ENCODE peak calls at places on chromosomes 2 and 18, in four cellular contexts. D is GM12878, W is HepG2, X is SK-N-SH. J is an unnamed sample.

GRCh38 chr2:152481881-152482280 is 146.9 kb downstream of the FMNL2 start:
- DNase-seq in D (no peak), X (no peak), W (peak), J (no peak)

GRCh38 chr2:166539340-166540162 is 45.5 kb upstream of the SCN7A start:
- DNase-seq in W (peak), X (peak), D (peak), J (peak)

GRCh38 chr2:25000503-25001328 is 29.0 kb upstream of the DNAJC27 start:
- DNase-seq in X (peak), D (no peak), W (no peak), J (no peak)

GRCh38 chr2:64394174-64394573 is 59.8 kb upstream of the LGALSL start:
- DNase-seq in D (no peak), W (no peak), X (no peak), J (no peak)

GRCh38 chr2:209074711-209075110 is 349.1 kb upstream of the MAP2 start:
- DNase-seq in W (no peak), X (no peak), D (no peak), J (no peak)

GRCh38 chr2:133718688-133719201 is 150.5 kb upstream of the NCKAP5 start:
- DNase-seq in D (no peak), W (no peak), X (peak), J (no peak)

GRCh38 chr2:8962890-8963289 is 40.6 kb downstream of the MBOAT2 start:
- DNase-seq in X (no peak), W (peak), D (no peak), J (no peak)

GRCh38 chr2:70010222-70011111 is 49.0 kb upstream of the ASPRV1 start:
- DNase-seq in X (no peak), W (peak), D (no peak), J (no peak)

GRCh38 chr2:167415068-167415467 is 526.8 kb downstream of the XIRP2 start:
- DNase-seq in X (no peak), W (no peak), D (no peak), J (no peak)

GRCh38 chr18:56748698-56749268 is 97.6 kb downstream of the WDR7 start:
- DNase-seq in X (peak), D (no peak), W (peak), J (peak)

GRCh38 chr18:58605027-58606020 is 23.6 kb downstream of the ALPK2 start:
- DNase-seq in W (peak), X (no peak), D (peak), J (no peak)

GRCh38 chr2:111967018-111967417 is 68.6 kb downstream of the MERTK start:
- DNase-seq in D (no peak), X (no peak), W (no peak), J (no peak)

GRCh38 chr2:237642030-237642700 is 14.8 kb downstream of the LRRFIP1 start:
- DNase-seq in X (no peak), W (no peak), D (no peak), J (no peak)

GRCh38 chr18:57052759-57053158 is 94.1 kb upstream of the BOD1L2 start:
- DNase-seq in D (no peak), W (no peak), X (no peak), J (no peak)

GRCh38 chr18:74745658-74746403 is 148.2 kb downstream of the ZNF407 start:
- DNase-seq in X (peak), W (peak), D (no peak), J (peak)

GRCh38 chr2:209577376-209578357 is 153.8 kb downstream of the MAP2 start:
- DNase-seq in X (no peak), D (no peak), W (peak), J (peak)

GRCh38 chr2:66437601-66438497 is 2.9 kb downstream of the MEIS1 start:
- DNase-seq in D (no peak), W (no peak), X (peak), J (no peak)

GRCh38 chr18:9103488-9103887 is 989 bp downstream of the NDUFV2 start:
- DNase-seq in D (no peak), X (no peak), W (no peak), J (no peak)

GRCh38 chr18:35127201-35127600 is 86.0 kb downstream of the MAPRE2 start:
- DNase-seq in D (no peak), W (peak), X (no peak), J (no peak)

GRCh38 chr2:189128961-189129360 is 50.6 kb downstream of the COL5A2 start:
- DNase-seq in D (no peak), X (no peak), W (no peak), J (no peak)

GRCh38 chr2:168394262-168394661 is 61.8 kb upstream of the CERS6 start:
- DNase-seq in D (no peak), X (no peak), W (no peak), J (no peak)

GRCh38 chr2:197212344-197213262 is 98.0 kb downstream of the ANKRD44 start:
- DNase-seq in D (no peak), X (no peak), W (no peak), J (no peak)

GRCh38 chr18:57043241-57043640 is 103.6 kb upstream of the BOD1L2 start:
- DNase-seq in D (no peak), X (no peak), W (no peak), J (no peak)

GRCh38 chr2:205403244-205403845 is 279.0 kb upstream of the NRP2 start:
- DNase-seq in D (no peak), X (no peak), W (no peak), J (no peak)

DNA sequence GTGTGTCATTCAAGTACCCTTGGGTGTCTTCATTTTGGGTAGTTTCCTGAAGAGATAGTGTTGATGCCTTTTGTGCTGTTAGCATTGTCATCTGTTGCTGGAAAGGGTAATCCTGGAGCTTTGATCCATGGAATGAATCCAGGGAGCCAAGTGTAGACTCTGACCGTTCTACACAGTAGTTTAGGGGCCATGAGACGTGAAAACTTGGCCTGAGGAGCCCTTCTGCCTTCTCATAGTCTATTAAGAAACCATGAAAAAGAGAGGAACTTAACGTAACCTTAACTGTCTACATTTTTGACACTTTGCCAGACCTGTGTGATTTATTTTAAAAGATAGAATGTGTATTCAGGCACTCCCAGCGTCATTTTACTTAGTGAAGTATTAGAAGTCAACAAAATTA is 194.0 kb downstream of the BABAM2 start:
- DNase-seq in D (no peak), W (no peak), X (no peak), J (no peak)
- TF ChIP-seq PBX3 in D (no peak), W (no peak), X (peak), J (no peak)

GRCh38 chr18:2847341-2848144 is 737 bp downstream of the EMILIN2 start:
- DNase-seq in D (no peak), X (peak), W (no peak), J (no peak)

GRCh38 chr18:2848145-2848878 is 1.5 kb downstream of the EMILIN2 start:
- DNase-seq in X (no peak), W (no peak), D (no peak), J (no peak)

GRCh38 chr18:2845175-2845574 is 1.6 kb upstream of the EMILIN2 start:
- DNase-seq in W (no peak), X (no peak), D (no peak), J (no peak)

GRCh38 chr18:2846241-2846637 is 567 bp upstream of the EMILIN2 start:
- DNase-seq in D (no peak), W (no peak), X (no peak), J (no peak)

DNA sequence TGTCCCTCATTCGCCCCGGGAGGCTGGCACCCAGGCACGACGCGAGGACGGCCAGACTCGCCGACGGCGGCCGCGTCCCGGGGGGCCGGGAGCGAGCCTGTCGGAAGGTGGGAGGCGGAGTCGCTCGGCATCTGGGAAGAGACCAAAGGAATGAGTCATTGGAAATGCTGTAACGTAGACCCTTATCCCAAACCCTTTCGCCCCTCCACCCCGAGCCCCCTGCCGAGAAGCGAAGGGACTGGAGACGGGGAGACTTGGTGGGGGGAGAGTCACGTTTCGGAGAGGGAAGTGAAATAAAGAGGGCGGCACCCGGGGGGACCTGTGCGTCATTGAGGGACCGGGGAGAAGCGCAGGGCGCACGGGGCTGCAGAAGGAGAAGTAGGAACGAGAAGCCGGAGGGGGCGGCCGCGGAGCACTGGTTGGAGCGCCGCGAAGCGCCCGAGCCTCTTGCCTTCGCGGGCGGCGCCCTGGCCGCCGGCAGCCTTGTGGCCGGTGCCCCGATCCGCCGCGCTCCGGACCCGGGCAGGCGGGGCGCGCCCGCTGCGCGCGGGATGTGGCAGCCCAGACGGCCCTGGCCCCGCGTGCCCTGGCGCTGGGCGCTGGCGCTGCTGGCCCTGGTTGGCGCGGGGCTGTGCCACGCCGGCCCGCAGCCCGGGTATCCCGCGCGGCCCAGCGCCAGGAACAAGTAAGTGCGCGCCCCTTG is at the start of gene EMILIN2:
- DNase-seq in W (no peak), X (peak), D (no peak), J (no peak)
- TF ChIP-seq RFX5 in W (no peak), X (no peak), D (no peak), J (no peak)

DNA sequence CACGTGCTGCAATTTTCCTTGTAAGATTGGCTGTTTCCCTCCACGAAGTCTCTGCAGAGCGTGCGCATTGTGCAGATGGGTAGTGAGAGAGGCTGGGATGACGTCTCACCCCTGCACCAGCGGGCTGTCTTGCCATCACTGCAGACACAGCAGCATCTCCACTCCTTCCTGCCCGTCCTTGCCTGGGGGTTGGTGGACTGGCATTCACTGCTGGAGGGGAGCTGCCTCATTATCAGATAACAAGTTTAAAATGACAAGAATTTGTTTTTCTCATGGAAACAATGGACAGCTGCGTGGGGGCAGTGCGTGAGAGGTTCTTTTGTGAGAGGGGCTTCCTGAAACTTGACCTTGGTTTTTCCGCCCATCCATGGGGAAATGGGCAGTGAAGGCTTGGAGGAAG is 45.3 kb upstream of the HS6ST1 start:
- DNase-seq in X (peak), D (no peak), W (no peak), J (no peak)
- TF ChIP-seq PBX3 in X (no peak), D (no peak), W (no peak), J (no peak)

DNA sequence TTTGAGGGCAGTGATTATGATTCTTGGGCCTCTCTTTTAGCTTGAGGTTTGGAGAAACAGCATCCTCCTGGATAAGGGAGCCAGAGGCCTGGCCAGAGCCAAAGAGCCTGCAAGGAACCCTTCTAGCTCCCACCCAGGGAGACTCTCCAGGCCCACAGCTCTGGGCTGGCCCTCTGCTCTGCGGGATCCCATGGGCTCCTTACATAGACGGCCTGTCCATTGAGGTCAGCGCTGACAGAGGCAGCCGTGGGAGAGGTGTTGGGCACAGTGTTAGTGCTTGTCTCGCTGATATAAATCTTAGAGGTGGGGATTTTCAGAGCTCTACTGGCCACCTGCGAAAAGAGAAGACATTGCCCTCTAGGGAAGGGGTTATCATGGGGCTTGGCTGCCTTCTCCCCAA is 67.2 kb downstream of the XDH start:
- DNase-seq in W (no peak), X (no peak), D (no peak), J (no peak)
- TF ChIP-seq RFX5 in W (no peak), X (no peak), D (no peak), J (no peak)

GRCh38 chr2:56534321-56534720 is 350.5 kb downstream of the CCDC85A start:
- DNase-seq in X (no peak), W (no peak), D (no peak), J (no peak)

GRCh38 chr2:56537756-56538155 is 354.0 kb downstream of the CCDC85A start:
- DNase-seq in X (no peak), D (no peak), W (no peak), J (no peak)

GRCh38 chr2:56531668-56532420 is 348.1 kb downstream of the CCDC85A start:
- DNase-seq in D (no peak), X (no peak), W (no peak), J (no peak)
- TF ChIP-seq PBX3 in D (no peak), X (no peak), W (no peak), J (no peak)

DNA sequence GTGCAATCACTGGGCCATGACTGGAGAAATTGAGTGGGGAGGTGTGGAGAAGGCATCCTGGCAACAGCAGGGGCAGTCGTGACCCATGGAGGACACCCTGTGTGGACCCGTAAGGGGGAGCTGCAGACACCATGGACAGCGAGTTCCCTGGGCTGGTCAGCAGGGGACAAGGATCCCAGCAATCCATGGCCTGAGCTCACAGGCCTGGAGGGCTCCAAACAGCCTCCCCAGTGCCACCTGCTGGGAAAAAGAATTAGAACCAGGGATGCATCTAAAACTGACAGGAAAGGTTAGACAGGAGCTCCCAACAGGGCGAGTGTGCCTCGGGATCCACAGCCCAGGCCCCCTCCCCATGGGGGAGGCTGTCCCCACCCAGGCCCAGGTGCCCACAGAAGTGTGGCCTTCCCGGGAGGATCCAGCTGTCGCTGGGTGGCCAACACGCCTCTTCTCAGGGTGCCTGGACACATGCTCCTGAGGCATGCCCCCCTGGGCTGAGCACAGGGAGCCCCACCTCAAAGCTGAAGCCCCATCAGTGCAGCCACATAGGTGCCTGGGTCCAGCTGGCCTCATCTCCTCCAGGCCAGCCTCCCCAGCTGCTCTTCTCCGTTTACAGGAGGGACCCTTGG is 20.5 kb upstream of the KIF1A start:
- DNase-seq in W (peak), X (peak), D (no peak), J (peak)
- TF ChIP-seq RFX5 in W (no peak), X (no peak), D (no peak), J (no peak)

J was measured in A549.